ENCODE peak calls at places on chromosomes 2 and 18, in four cellular contexts. Q, U, F and H are unnamed samples.

GRCh38 chr18:67651438-67651837 is 134.9 kb upstream of the DSEL start:
- DNase-seq in U (peak), F (peak), Q (no peak), H (peak)

GRCh38 chr2:111626037-111626861 is 257.7 kb downstream of the ANAPC1 start:
- DNase-seq in U (peak), Q (no peak), F (no peak), H (no peak)

GRCh38 chr18:74534150-74534969 is at the start of gene CNDP1:
- DNase-seq in Q (no peak), U (no peak), F (no peak), H (no peak)

GRCh38 chr18:73831688-73832087 is 315.9 kb downstream of the FBXO15 start:
- DNase-seq in Q (no peak), F (no peak), U (no peak), H (no peak)

GRCh38 chr2:236768393-236769140 is 198.9 kb downstream of the ACKR3 start:
- DNase-seq in Q (peak), F (no peak), U (peak), H (no peak)

GRCh38 chr18:63427566-63427965 is 5.3 kb upstream of the VPS4B start:
- DNase-seq in Q (no peak), U (no peak), F (no peak), H (no peak)

GRCh38 chr2:30122362-30122761 is 24.4 kb upstream of the YPEL5 start:
- DNase-seq in Q (no peak), F (no peak), U (no peak), H (no peak)

GRCh38 chr18:26470011-26470637 is 78.2 kb downstream of the KCTD1 start:
- DNase-seq in Q (peak), U (no peak), F (no peak), H (no peak)

GRCh38 chr2:128236491-128237035 is 82.1 kb downstream of the HS6ST1 start:
- DNase-seq in F (no peak), Q (peak), U (peak), H (no peak)

GRCh38 chr2:127422631-127423475 is 4.6 kb downstream of the PROC start:
- DNase-seq in Q (no peak), F (no peak), U (no peak), H (peak)

GRCh38 chr2:173264603-173265366 is 89.9 kb upstream of the CDCA7 start:
- DNase-seq in U (no peak), F (peak), Q (no peak), H (no peak)

GRCh38 chr2:160227252-160227651 is 27.2 kb upstream of the ITGB6 start:
- DNase-seq in F (no peak), Q (peak), U (no peak), H (no peak)

GRCh38 chr2:30272761-30273573 is 41.6 kb downstream of the LBH start:
- DNase-seq in Q (peak), F (no peak), U (peak), H (no peak)

GRCh38 chr2:240868286-240869108 is at the start of gene AGXT:
- DNase-seq in U (peak), F (no peak), Q (no peak), H (no peak)

GRCh38 chr2:48589170-48589767 is 28.4 kb upstream of the GTF2A1L start:
- DNase-seq in U (peak), F (peak), Q (peak), H (peak)

GRCh38 chr2:239330836-239331235 is 70.0 kb downstream of the HDAC4 start:
- DNase-seq in F (no peak), U (no peak), Q (no peak), H (no peak)

GRCh38 chr2:53515435-53516332 is 251.9 kb upstream of the CHAC2 start:
- DNase-seq in F (no peak), Q (no peak), U (peak), H (no peak)

GRCh38 chr2:102790086-102790453 is 28.2 kb downstream of the TMEM182 start:
- DNase-seq in Q (no peak), U (no peak), F (no peak), H (no peak)

GRCh38 chr2:224869601-224870000 is 153.4 kb upstream of the CCDC195 start:
- DNase-seq in F (no peak), U (peak), Q (peak), H (no peak)

GRCh38 chr2:146312899-146313298 is 1531.9 kb upstream of the ACVR2A start:
- DNase-seq in U (peak), Q (peak), F (no peak), H (no peak)

GRCh38 chr2:213766465-213766891 is 482.2 kb downstream of the SPAG16 start:
- DNase-seq in F (no peak), Q (no peak), U (no peak), H (peak)

GRCh38 chr18:46167971-46168370 is 63.8 kb downstream of the HAUS1 start:
- DNase-seq in Q (no peak), F (no peak), U (no peak), H (no peak)

GRCh38 chr18:27062802-27063201 is 122.3 kb downstream of the CHST9 start:
- DNase-seq in Q (no peak), F (no peak), U (no peak), H (no peak)

GRCh38 chr2:20682166-20682565 is 15.2 kb downstream of the GDF7 start:
- DNase-seq in U (no peak), Q (no peak), F (no peak), H (no peak)

GRCh38 chr2:97673915-97674283 is 4.4 kb downstream of the C2orf92 start:
- DNase-seq in Q (no peak), F (no peak), U (no peak), H (no peak)